ENCODE peak calls at places on chromosomes 5 and 9, in seven cellular contexts. N is ovary, M is stomach, F is tibial nerve, D is HCT116, U is cardiac muscle cell, Y is neural progenitor cell. X is an unnamed sample.
A peak's percentile ranks its signal among the peaks of the same experiment; 100 is the strongest.

GRCh38 chr9:132752877-132753592 is 82.8 kb downstream of the GTF3C4 start:
- DNase-seq in N (no peak), M (peak; percentile 26), F (no peak), D (no peak), U (no peak), Y (peak; percentile 65), X (no peak)

GRCh38 chr5:32217886-32218396 is 43.8 kb upstream of the GOLPH3 start:
- DNase-seq in N (no peak), M (no peak), F (peak; percentile 65), D (no peak), U (peak; percentile 70), Y (peak; percentile 42), X (no peak)

GRCh38 chr9:110650991-110651411 is 17.6 kb upstream of the MUSK start:
- DNase-seq in N (no peak), M (no peak), F (no peak), D (no peak), U (no peak), Y (no peak), X (peak; percentile 37)

GRCh38 chr9:129459550-129460322 is 161.2 kb downstream of the C9orf50 start:
- DNase-seq in N (no peak), M (no peak), F (no peak), D (no peak), U (no peak), Y (no peak), X (no peak)

GRCh38 chr5:138903113-138903789 is 28.1 kb upstream of the LRRTM2 start:
- DNase-seq in N (no peak), M (no peak), F (no peak), D (no peak), U (no peak), Y (no peak), X (no peak)

GRCh38 chr5:99045864-99046263 is 117.1 kb upstream of the CHD1 start:
- DNase-seq in N (no peak), M (no peak), F (no peak), D (no peak), U (no peak), Y (no peak), X (no peak)

GRCh38 chr5:88256872-88257271 is 11.8 kb downstream of the TMEM161B start:
- DNase-seq in N (no peak), M (no peak), F (no peak), D (no peak), U (no peak), Y (peak; percentile 6), X (no peak)

GRCh38 chr5:130520211-130520610 is 615.9 kb downstream of the CHSY3 start:
- DNase-seq in N (no peak), M (no peak), F (no peak), D (no peak), U (no peak), Y (peak; percentile 3), X (no peak)

GRCh38 chr5:117131876-117132275 is 557.3 kb upstream of the SEMA6A start:
- DNase-seq in N (no peak), M (no peak), F (no peak), D (no peak), U (no peak), Y (no peak), X (no peak)

GRCh38 chr5:24850911-24851310 is 206.1 kb upstream of the CDH10 start:
- DNase-seq in N (no peak), M (no peak), F (no peak), D (no peak), U (no peak), Y (no peak), X (no peak)
- H3K9me3 ChIP-seq in N (no peaks in the 10 kb centered on the region), M (peaks cover 21% of the 10 kb centered on the region), F (no peaks in the 10 kb centered on the region), D (peaks cover 29% of the 10 kb centered on the region), U (no peaks in the 10 kb centered on the region), Y (no peaks in the 10 kb centered on the region), X (peaks cover 5% of the 10 kb centered on the region)

DNA sequence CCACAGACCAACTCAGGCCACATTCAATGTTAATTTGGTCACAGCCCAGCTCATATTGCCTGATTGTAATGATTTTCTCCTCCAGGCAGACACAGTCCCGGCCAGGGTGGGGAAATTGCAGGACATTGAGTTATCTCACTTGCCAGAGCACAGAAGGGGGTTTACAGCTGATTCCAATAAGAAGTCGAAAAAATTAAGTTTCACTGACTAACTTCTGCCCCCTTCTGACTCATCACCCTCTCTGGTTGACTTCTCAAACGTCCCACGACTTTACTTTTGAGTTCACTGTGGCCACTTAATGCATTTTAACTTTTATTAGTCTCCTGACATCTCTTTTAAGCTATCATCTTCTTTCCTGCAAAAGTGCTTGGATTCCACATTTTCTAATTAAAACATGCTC is 321.4 kb upstream of the WWC1 start:
- DNase-seq in N (no peak), M (no peak), F (no peak), D (no peak), U (no peak), Y (no peak), X (no peak)
- TF ChIP-seq CTCF in N (no peak), M (no peak), F (no peak), D (no peak), U (no peak), Y (no peak), X (no peak)

GRCh38 chr5:76401801-76402250 is 1.3 kb upstream of the IQGAP2 start:
- DNase-seq in N (no peak), M (no peak), F (no peak), D (no peak), U (no peak), Y (no peak), X (no peak)
- H3K4me3 ChIP-seq in N (peak overlapping the region; percentile 46), M (peak overlapping the region; percentile 75), F (peak overlapping the region; percentile 74), D (peak overlapping the region; percentile 66), U (peak overlapping the region; percentile 91), Y (peak overlapping the region; percentile 74), X (peak overlapping the region; percentile 49)

DNA sequence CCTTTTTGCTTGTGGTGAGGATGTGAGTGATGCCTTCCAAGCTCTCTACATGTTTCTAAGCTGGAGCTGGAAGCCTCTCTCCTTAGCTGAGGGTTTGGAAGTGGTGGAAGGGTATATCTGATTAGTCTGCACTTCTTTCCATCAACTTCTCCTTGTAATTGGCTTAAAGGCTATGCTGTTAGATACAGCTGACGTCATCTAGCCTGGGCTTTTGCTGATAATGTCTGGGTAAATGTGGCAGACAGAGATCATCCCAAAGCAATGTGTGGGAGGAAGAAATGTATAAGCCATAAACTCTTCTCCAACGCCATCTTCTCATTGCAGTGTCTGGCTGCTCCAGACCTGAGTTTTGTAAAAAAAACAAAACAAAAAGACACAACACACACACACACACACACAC is 29.3 kb downstream of the ZNF354C start:
- DNase-seq in N (no peak), M (no peak), F (no peak), D (no peak), U (no peak), Y (no peak), X (no peak)
- H3K9me3 ChIP-seq in N (peaks cover under 1% of the 10 kb centered on the region), M (peaks cover 99% of the 10 kb centered on the region), F (peaks cover 7% of the 10 kb centered on the region), D (peaks cover 7% of the 10 kb centered on the region), U (no peaks in the 10 kb centered on the region), Y (peaks cover 33% of the 10 kb centered on the region), X (peaks cover 16% of the 10 kb centered on the region)

GRCh38 chr5:36395260-36395659 is 93.6 kb upstream of the RANBP3L start:
- DNase-seq in N (no peak), M (no peak), F (no peak), D (no peak), U (no peak), Y (no peak), X (no peak)

GRCh38 chr5:36396640-36397039 is 94.9 kb upstream of the RANBP3L start:
- DNase-seq in N (no peak), M (no peak), F (no peak), D (no peak), U (no peak), Y (no peak), X (no peak)

GRCh38 chr5:36402512-36402906 is 100.8 kb upstream of the RANBP3L start:
- DNase-seq in N (no peak), M (no peak), F (no peak), D (no peak), U (no peak), Y (no peak), X (no peak)

GRCh38 chr5:36393656-36394438 is 92.1 kb upstream of the RANBP3L start:
- DNase-seq in N (no peak), M (no peak), F (no peak), D (no peak), U (no peak), Y (no peak), X (no peak)

GRCh38 chr5:36398137-36398536 is 96.4 kb upstream of the RANBP3L start:
- DNase-seq in N (no peak), M (no peak), F (no peak), D (peak; percentile 28), U (peak; percentile 40), Y (peak; percentile 47), X (no peak)
- TF ChIP-seq CTCF in N (peak; percentile 40), M (no peak), F (peak; percentile 19), D (peak; percentile 46), U (peak; percentile 52), Y (peak; percentile 67), X (peak; percentile 37)

GRCh38 chr5:174732040-174733020 is 7.9 kb downstream of the MSX2 start:
- DNase-seq in N (no peak), M (no peak), F (no peak), D (no peak), U (peak; percentile 44), Y (peak; percentile 66), X (no peak)
- H3K4me3 ChIP-seq in N (no peak overlapping the region), M (no peak overlapping the region), F (no peak overlapping the region), D (no peak overlapping the region), U (peak overlapping the region; percentile 11), Y (peak overlapping the region; percentile 40), X (no peak overlapping the region)

DNA sequence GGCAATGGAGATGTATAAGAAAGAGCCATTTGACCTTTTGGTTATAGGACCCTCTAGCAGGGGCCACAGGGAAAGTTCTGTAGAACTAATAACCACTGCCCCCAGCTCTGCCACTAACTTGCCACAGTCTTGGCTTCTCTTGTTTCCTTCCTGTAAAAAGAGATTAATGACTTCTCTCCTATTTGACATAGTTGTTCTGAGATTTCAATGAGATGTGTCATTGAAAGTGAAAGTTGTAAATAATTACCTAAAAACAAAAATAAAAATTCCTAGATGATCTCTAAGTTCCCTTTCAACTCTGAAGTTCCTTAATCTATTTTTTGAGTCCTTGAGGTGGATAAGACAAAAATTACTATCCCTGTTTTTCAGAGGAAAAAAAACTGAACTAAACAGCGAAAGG is 1.4 kb upstream of the KIF12 start:
- DNase-seq in N (no peak), M (no peak), F (no peak), D (no peak), U (no peak), Y (no peak), X (no peak)
- H3K9me3 ChIP-seq in N (no peaks in the 10 kb centered on the region), M (peaks cover 9% of the 10 kb centered on the region), F (no peaks in the 10 kb centered on the region), D (peaks cover 4% of the 10 kb centered on the region), U (no peaks in the 10 kb centered on the region), Y (no peaks in the 10 kb centered on the region), X (peaks cover 3% of the 10 kb centered on the region)

X was measured in tibial artery.